ENCODE peak calls at places on chromosomes 2 and 18, in eight cellular contexts. One of them, this sample, is unnamed.

GRCh38 chr2:3001595-3002184 is 375.9 kb downstream of the EIPR1 start:
- DNase-seq in lower lobe of right lung: no peak
- DNase-seq in CD8-positive, alpha-beta T cell: no peak
- DNase-seq in heart left ventricle: no peak
- DNase-seq in vagina: no peak
- DNase-seq in hepatocyte: peak
- DNase-seq in spleen: no peak
- DNase-seq in body of pancreas: peak
- DNase-seq in this sample: no peak

GRCh38 chr2:8107979-8108378 is 573.9 kb upstream of the ID2 start:
- DNase-seq in hepatocyte: no peak
- DNase-seq in lower lobe of right lung: no peak
- DNase-seq in heart left ventricle: no peak
- DNase-seq in CD8-positive, alpha-beta T cell: no peak
- DNase-seq in vagina: no peak
- DNase-seq in body of pancreas: no peak
- DNase-seq in spleen: no peak
- DNase-seq in this sample: no peak

GRCh38 chr2:26770986-26771586 is 7.0 kb downstream of the SLC35F6 start:
- DNase-seq in hepatocyte: peak
- DNase-seq in lower lobe of right lung: no peak
- DNase-seq in body of pancreas: peak
- DNase-seq in heart left ventricle: peak
- DNase-seq in CD8-positive, alpha-beta T cell: no peak
- DNase-seq in vagina: no peak
- DNase-seq in spleen: no peak
- DNase-seq in this sample: peak

GRCh38 chr2:214593723-214594122 is 182.9 kb downstream of the VWC2L start:
- DNase-seq in CD8-positive, alpha-beta T cell: no peak
- DNase-seq in body of pancreas: peak
- DNase-seq in hepatocyte: peak
- DNase-seq in vagina: no peak
- DNase-seq in lower lobe of right lung: no peak
- DNase-seq in heart left ventricle: no peak
- DNase-seq in spleen: no peak
- DNase-seq in this sample: no peak

GRCh38 chr2:99662761-99663341 is 173.0 kb upstream of the REV1 start:
- DNase-seq in lower lobe of right lung: no peak
- DNase-seq in hepatocyte: peak
- DNase-seq in body of pancreas: peak
- DNase-seq in vagina: no peak
- DNase-seq in CD8-positive, alpha-beta T cell: no peak
- DNase-seq in heart left ventricle: no peak
- DNase-seq in spleen: no peak
- DNase-seq in this sample: peak

GRCh38 chr2:32008811-32009478 is 1.9 kb downstream of the MEMO1 start:
- DNase-seq in spleen: peak
- DNase-seq in body of pancreas: peak
- DNase-seq in lower lobe of right lung: no peak
- DNase-seq in hepatocyte: peak
- DNase-seq in vagina: no peak
- DNase-seq in heart left ventricle: no peak
- DNase-seq in CD8-positive, alpha-beta T cell: no peak
- DNase-seq in this sample: no peak

GRCh38 chr2:86078801-86079545 is 26.7 kb downstream of the POLR1A start:
- DNase-seq in spleen: no peak
- DNase-seq in heart left ventricle: no peak
- DNase-seq in vagina: no peak
- DNase-seq in CD8-positive, alpha-beta T cell: no peak
- DNase-seq in body of pancreas: peak
- DNase-seq in lower lobe of right lung: no peak
- DNase-seq in hepatocyte: peak
- DNase-seq in this sample: peak

GRCh38 chr2:2831656-2832055 is 500.6 kb upstream of the MYT1L start:
- DNase-seq in heart left ventricle: no peak
- DNase-seq in hepatocyte: no peak
- DNase-seq in CD8-positive, alpha-beta T cell: no peak
- DNase-seq in body of pancreas: no peak
- DNase-seq in vagina: no peak
- DNase-seq in spleen: peak
- DNase-seq in lower lobe of right lung: no peak
- DNase-seq in this sample: no peak

GRCh38 chr2:183179156-183179555 is 54.9 kb downstream of the NUP35 start:
- DNase-seq in spleen: no peak
- DNase-seq in vagina: no peak
- DNase-seq in body of pancreas: no peak
- DNase-seq in lower lobe of right lung: no peak
- DNase-seq in heart left ventricle: no peak
- DNase-seq in hepatocyte: no peak
- DNase-seq in CD8-positive, alpha-beta T cell: no peak
- DNase-seq in this sample: no peak

GRCh38 chr18:32906506-32907214 is 133.8 kb upstream of the KLHL14 start:
- DNase-seq in CD8-positive, alpha-beta T cell: no peak
- DNase-seq in heart left ventricle: no peak
- DNase-seq in lower lobe of right lung: no peak
- DNase-seq in spleen: no peak
- DNase-seq in body of pancreas: no peak
- DNase-seq in vagina: no peak
- DNase-seq in hepatocyte: no peak
- DNase-seq in this sample: no peak

GRCh38 chr2:152716805-152717241 is 438 bp downstream of the PRPF40A start:
- DNase-seq in body of pancreas: peak
- DNase-seq in heart left ventricle: peak
- DNase-seq in vagina: no peak
- DNase-seq in CD8-positive, alpha-beta T cell: peak
- DNase-seq in lower lobe of right lung: no peak
- DNase-seq in hepatocyte: peak
- DNase-seq in spleen: peak
- DNase-seq in this sample: peak

GRCh38 chr18:33264566-33264965 is 176.0 kb downstream of the CCDC178 start:
- DNase-seq in heart left ventricle: no peak
- DNase-seq in spleen: no peak
- DNase-seq in CD8-positive, alpha-beta T cell: no peak
- DNase-seq in lower lobe of right lung: no peak
- DNase-seq in hepatocyte: no peak
- DNase-seq in vagina: no peak
- DNase-seq in body of pancreas: no peak
- DNase-seq in this sample: no peak

GRCh38 chr2:25692143-25692542 is 18.8 kb upstream of the DTNB start:
- DNase-seq in CD8-positive, alpha-beta T cell: no peak
- DNase-seq in heart left ventricle: no peak
- DNase-seq in vagina: no peak
- DNase-seq in body of pancreas: no peak
- DNase-seq in spleen: no peak
- DNase-seq in hepatocyte: no peak
- DNase-seq in lower lobe of right lung: no peak
- DNase-seq in this sample: no peak

GRCh38 chr2:180056367-180057118 is 49.4 kb upstream of the CWC22 start:
- DNase-seq in heart left ventricle: no peak
- DNase-seq in spleen: no peak
- DNase-seq in hepatocyte: peak
- DNase-seq in lower lobe of right lung: no peak
- DNase-seq in CD8-positive, alpha-beta T cell: no peak
- DNase-seq in vagina: no peak
- DNase-seq in body of pancreas: no peak
- DNase-seq in this sample: no peak
- H3K27ac ChIP-seq in heart left ventricle: no peak
- H3K27ac ChIP-seq in spleen: no peak
- H3K27ac ChIP-seq in hepatocyte: peak
- H3K27ac ChIP-seq in lower lobe of right lung: no peak
- H3K27ac ChIP-seq in CD8-positive, alpha-beta T cell: no peak
- H3K27ac ChIP-seq in vagina: no peak
- H3K27ac ChIP-seq in body of pancreas: no peak
- H3K27ac ChIP-seq in this sample: no peak

DNA sequence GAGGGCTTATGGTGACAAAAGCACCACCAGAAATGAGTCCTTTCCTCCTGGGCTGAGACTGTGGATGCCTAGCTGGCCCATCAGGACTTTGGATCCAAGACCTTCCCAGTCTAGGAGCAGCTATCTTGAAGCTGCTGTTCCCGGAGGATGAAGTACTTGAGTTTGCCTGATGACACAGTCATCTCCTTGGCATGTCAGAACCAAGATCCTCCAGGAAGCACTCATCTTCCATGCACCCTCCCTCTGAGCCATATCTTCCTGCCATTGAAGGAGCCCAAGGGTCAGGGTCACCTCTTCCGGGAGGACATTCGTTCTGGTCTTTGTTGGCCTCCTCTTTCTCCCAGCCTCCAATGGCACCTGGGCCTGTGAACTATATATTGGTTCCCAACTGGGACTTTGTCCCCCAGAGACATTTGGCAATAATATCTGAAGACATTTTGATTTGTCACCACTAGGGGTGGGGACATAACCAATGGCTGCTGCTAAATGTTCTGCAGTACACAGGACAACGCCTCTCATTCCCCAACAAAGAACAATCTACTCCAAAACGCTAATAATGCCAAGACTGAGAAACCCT is 4.3 kb upstream of the MYO7B start:
- DNase-seq in heart left ventricle: no peak
- DNase-seq in vagina: no peak
- DNase-seq in spleen: no peak
- DNase-seq in hepatocyte: no peak
- DNase-seq in lower lobe of right lung: no peak
- DNase-seq in body of pancreas: no peak
- DNase-seq in CD8-positive, alpha-beta T cell: no peak
- DNase-seq in this sample: no peak
- H3K27ac ChIP-seq in heart left ventricle: no peak
- H3K27ac ChIP-seq in vagina: no peak
- H3K27ac ChIP-seq in spleen: no peak
- H3K27ac ChIP-seq in hepatocyte: peak
- H3K27ac ChIP-seq in lower lobe of right lung: no peak
- H3K27ac ChIP-seq in body of pancreas: no peak
- H3K27ac ChIP-seq in CD8-positive, alpha-beta T cell: no peak
- H3K27ac ChIP-seq in this sample: no peak

GRCh38 chr2:237471457-237472186 is 15.4 kb upstream of the MLPH start:
- DNase-seq in lower lobe of right lung: peak
- DNase-seq in spleen: no peak
- DNase-seq in heart left ventricle: peak
- DNase-seq in CD8-positive, alpha-beta T cell: peak
- DNase-seq in body of pancreas: peak
- DNase-seq in vagina: no peak
- DNase-seq in hepatocyte: peak
- DNase-seq in this sample: no peak

GRCh38 chr2:237472909-237473308 is 14.1 kb upstream of the MLPH start:
- DNase-seq in CD8-positive, alpha-beta T cell: no peak
- DNase-seq in lower lobe of right lung: no peak
- DNase-seq in body of pancreas: no peak
- DNase-seq in heart left ventricle: no peak
- DNase-seq in spleen: no peak
- DNase-seq in vagina: no peak
- DNase-seq in hepatocyte: no peak
- DNase-seq in this sample: no peak

GRCh38 chr2:237474511-237474911 is 12.5 kb upstream of the MLPH start:
- DNase-seq in heart left ventricle: peak
- DNase-seq in lower lobe of right lung: peak
- DNase-seq in body of pancreas: peak
- DNase-seq in hepatocyte: no peak
- DNase-seq in spleen: no peak
- DNase-seq in CD8-positive, alpha-beta T cell: no peak
- DNase-seq in vagina: no peak
- DNase-seq in this sample: no peak

GRCh38 chr2:237473474-237474453 is 13.3 kb upstream of the MLPH start:
- DNase-seq in lower lobe of right lung: peak
- DNase-seq in spleen: no peak
- DNase-seq in body of pancreas: peak
- DNase-seq in hepatocyte: no peak
- DNase-seq in heart left ventricle: no peak
- DNase-seq in vagina: no peak
- DNase-seq in CD8-positive, alpha-beta T cell: no peak
- DNase-seq in this sample: no peak

GRCh38 chr2:237472187-237472712 is 14.8 kb upstream of the MLPH start:
- DNase-seq in spleen: no peak
- DNase-seq in body of pancreas: no peak
- DNase-seq in heart left ventricle: no peak
- DNase-seq in vagina: no peak
- DNase-seq in lower lobe of right lung: no peak
- DNase-seq in CD8-positive, alpha-beta T cell: no peak
- DNase-seq in hepatocyte: no peak
- DNase-seq in this sample: no peak
- H3K27ac ChIP-seq in spleen: no peak
- H3K27ac ChIP-seq in body of pancreas: no peak
- H3K27ac ChIP-seq in heart left ventricle: peak
- H3K27ac ChIP-seq in vagina: peak
- H3K27ac ChIP-seq in lower lobe of right lung: no peak
- H3K27ac ChIP-seq in CD8-positive, alpha-beta T cell: no peak
- H3K27ac ChIP-seq in hepatocyte: no peak
- H3K27ac ChIP-seq in this sample: no peak

GRCh38 chr2:217926801-217927200 is 76.0 kb downstream of the TNS1 start:
- DNase-seq in lower lobe of right lung: no peak
- DNase-seq in hepatocyte: no peak
- DNase-seq in CD8-positive, alpha-beta T cell: no peak
- DNase-seq in vagina: no peak
- DNase-seq in body of pancreas: no peak
- DNase-seq in spleen: no peak
- DNase-seq in heart left ventricle: peak
- DNase-seq in this sample: no peak

GRCh38 chr2:217929757-217930707 is 72.8 kb downstream of the TNS1 start:
- DNase-seq in spleen: no peak
- DNase-seq in body of pancreas: peak
- DNase-seq in heart left ventricle: peak
- DNase-seq in hepatocyte: no peak
- DNase-seq in lower lobe of right lung: no peak
- DNase-seq in vagina: no peak
- DNase-seq in CD8-positive, alpha-beta T cell: no peak
- DNase-seq in this sample: peak

GRCh38 chr2:217928324-217929293 is 74.2 kb downstream of the TNS1 start:
- DNase-seq in lower lobe of right lung: peak
- DNase-seq in body of pancreas: no peak
- DNase-seq in spleen: no peak
- DNase-seq in CD8-positive, alpha-beta T cell: no peak
- DNase-seq in heart left ventricle: peak
- DNase-seq in vagina: no peak
- DNase-seq in hepatocyte: no peak
- DNase-seq in this sample: no peak

GRCh38 chr2:217929294-217929671 is 73.5 kb downstream of the TNS1 start:
- DNase-seq in lower lobe of right lung: peak
- DNase-seq in hepatocyte: no peak
- DNase-seq in CD8-positive, alpha-beta T cell: no peak
- DNase-seq in vagina: no peak
- DNase-seq in heart left ventricle: peak
- DNase-seq in body of pancreas: no peak
- DNase-seq in spleen: no peak
- DNase-seq in this sample: no peak

DNA sequence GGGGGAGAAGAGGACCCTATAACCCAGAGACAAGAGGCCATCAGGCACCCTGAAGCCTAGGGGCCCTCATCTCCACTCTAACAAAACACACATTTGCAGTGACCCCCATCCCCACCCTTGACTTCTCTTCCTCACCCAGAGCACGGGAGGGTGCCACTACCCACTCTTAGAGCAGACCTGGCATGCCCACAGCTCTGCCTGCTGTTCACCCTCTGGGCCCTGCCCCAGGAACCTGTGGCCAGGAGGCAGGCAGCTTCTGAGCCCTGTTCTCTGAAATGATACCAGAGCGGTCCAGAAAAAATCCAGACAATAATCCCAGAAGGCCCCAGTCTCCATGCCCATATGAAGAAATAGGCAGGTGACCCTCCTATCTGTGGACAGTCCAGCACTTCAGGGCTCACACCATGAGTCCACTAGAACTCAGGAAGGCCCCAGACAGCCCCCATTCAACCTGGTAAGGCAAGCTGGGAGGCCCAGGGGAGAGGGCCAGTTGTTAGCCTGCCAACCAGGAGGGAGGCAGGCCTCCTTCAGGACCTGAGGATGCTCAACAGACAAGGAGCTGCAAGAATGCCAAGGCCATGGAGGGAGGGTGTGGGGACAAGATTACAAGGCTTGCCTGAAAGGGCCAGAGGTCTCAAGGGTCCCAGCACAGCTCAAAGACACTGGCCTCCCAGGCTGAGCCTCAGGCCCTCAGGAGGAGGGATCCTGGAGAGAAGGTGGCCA is 75.0 kb downstream of the TNS1 start:
- DNase-seq in hepatocyte: no peak
- DNase-seq in vagina: no peak
- DNase-seq in body of pancreas: no peak
- DNase-seq in spleen: no peak
- DNase-seq in heart left ventricle: peak
- DNase-seq in lower lobe of right lung: peak
- DNase-seq in CD8-positive, alpha-beta T cell: no peak
- DNase-seq in this sample: no peak
- H3K27ac ChIP-seq in hepatocyte: no peak
- H3K27ac ChIP-seq in vagina: peak
- H3K27ac ChIP-seq in body of pancreas: peak
- H3K27ac ChIP-seq in spleen: peak
- H3K27ac ChIP-seq in heart left ventricle: peak
- H3K27ac ChIP-seq in lower lobe of right lung: peak
- H3K27ac ChIP-seq in CD8-positive, alpha-beta T cell: no peak
- H3K27ac ChIP-seq in this sample: peak